ENCODE peak calls at places on chromosomes 2 and 18, in ten cellular contexts. T, Y, X, M, W, Q, U, O, Z and N are unnamed samples.

GRCh38 chr2:220499281-220499680 is 871.9 kb downstream of the SLC4A3 start:
- DNase-seq in T (no peak), Y (peak), X (no peak), M (no peak), W (peak), Q (peak), U (peak), O (no peak), Z (peak), N (peak)

GRCh38 chr2:144099746-144100438 is 420.0 kb downstream of the ZEB2 start:
- DNase-seq in T (no peak), Y (peak), X (no peak), M (no peak), W (peak), Q (peak), U (peak), O (no peak), Z (no peak), N (peak)

GRCh38 chr2:236601306-236602202 is 31.9 kb downstream of the ACKR3 start:
- DNase-seq in T (no peak), Y (no peak), X (no peak), M (no peak), W (no peak), Q (no peak), U (no peak), O (no peak), Z (no peak), N (no peak)

GRCh38 chr2:202494300-202494699 is 118.2 kb downstream of the BMPR2 start:
- DNase-seq in T (no peak), Y (peak), X (peak), M (no peak), W (peak), Q (peak), U (peak), O (peak), Z (no peak), N (peak)

GRCh38 chr2:200300650-200301314 is 5.7 kb upstream of the SPATS2L start:
- DNase-seq in T (no peak), Y (peak), X (no peak), M (no peak), W (peak), Q (peak), U (no peak), O (no peak), Z (no peak), N (peak)

GRCh38 chr2:105571445-105571987 is 172.7 kb upstream of the FHL2 start:
- DNase-seq in T (no peak), Y (no peak), X (no peak), M (no peak), W (no peak), Q (no peak), U (no peak), O (no peak), Z (no peak), N (no peak)

GRCh38 chr2:186891219-186891621 is 42.2 kb upstream of the ZSWIM2 start:
- DNase-seq in T (no peak), Y (peak), X (no peak), M (no peak), W (peak), Q (peak), U (no peak), O (no peak), Z (no peak), N (peak)

GRCh38 chr18:47901624-47902362 is 28.7 kb downstream of the SMAD2 start:
- DNase-seq in T (no peak), Y (no peak), X (no peak), M (no peak), W (no peak), Q (no peak), U (no peak), O (no peak), Z (no peak), N (no peak)

GRCh38 chr2:55311444-55311870 is 42.4 kb upstream of the MTIF2 start:
- DNase-seq in T (no peak), Y (peak), X (no peak), M (no peak), W (peak), Q (peak), U (no peak), O (no peak), Z (no peak), N (peak)

GRCh38 chr2:69936913-69937312 is 22.0 kb downstream of the MXD1 start:
- DNase-seq in T (no peak), Y (no peak), X (no peak), M (no peak), W (no peak), Q (no peak), U (no peak), O (no peak), Z (no peak), N (no peak)

GRCh38 chr18:76445275-76445674 is 49.8 kb downstream of the ZNF516 start:
- DNase-seq in T (no peak), Y (peak), X (no peak), M (peak), W (peak), Q (peak), U (no peak), O (no peak), Z (no peak), N (peak)

GRCh38 chr2:158015428-158016076 is 86.1 kb upstream of the UPP2 start:
- DNase-seq in T (no peak), Y (no peak), X (no peak), M (no peak), W (no peak), Q (no peak), U (no peak), O (no peak), Z (no peak), N (no peak)

GRCh38 chr2:218879881-218880748 is 537 bp upstream of the WNT10A start:
- DNase-seq in T (no peak), Y (no peak), X (peak), M (no peak), W (no peak), Q (no peak), U (no peak), O (no peak), Z (peak), N (no peak)

GRCh38 chr2:26396734-26397298 is 4.9 kb upstream of the DRC1 start:
- DNase-seq in T (no peak), Y (no peak), X (no peak), M (no peak), W (no peak), Q (no peak), U (no peak), O (no peak), Z (no peak), N (no peak)

GRCh38 chr2:217789003-217789735 is 213.6 kb downstream of the TNS1 start:
- DNase-seq in T (peak), Y (peak), X (peak), M (no peak), W (peak), Q (peak), U (peak), O (peak), Z (peak), N (peak)

GRCh38 chr18:70450658-70451253 is 161.9 kb downstream of the SOCS6 start:
- DNase-seq in T (no peak), Y (peak), X (no peak), M (no peak), W (no peak), Q (peak), U (peak), O (no peak), Z (no peak), N (peak)

GRCh38 chr18:9902832-9903231 is 11.0 kb upstream of the VAPA start:
- DNase-seq in T (no peak), Y (no peak), X (no peak), M (no peak), W (no peak), Q (peak), U (no peak), O (no peak), Z (peak), N (peak)

GRCh38 chr2:195648780-195649179 is 8.2 kb upstream of the SLC39A10 start:
- DNase-seq in T (no peak), Y (no peak), X (no peak), M (no peak), W (no peak), Q (no peak), U (no peak), O (no peak), Z (no peak), N (no peak)

GRCh38 chr18:389658-390357 is 110.7 kb downstream of the COLEC12 start:
- DNase-seq in T (no peak), Y (peak), X (no peak), M (no peak), W (no peak), Q (no peak), U (no peak), O (no peak), Z (peak), N (peak)

GRCh38 chr2:214232266-214232665 is 178.6 kb upstream of the VWC2L start:
- DNase-seq in T (no peak), Y (no peak), X (no peak), M (no peak), W (no peak), Q (no peak), U (no peak), O (no peak), Z (no peak), N (peak)

GRCh38 chr18:72444756-72445155 is 99.4 kb downstream of the CBLN2 start:
- DNase-seq in T (no peak), Y (no peak), X (no peak), M (no peak), W (no peak), Q (no peak), U (no peak), O (no peak), Z (peak), N (no peak)

GRCh38 chr2:230090978-230091377 is 22.3 kb upstream of the SLC16A14 start:
- DNase-seq in T (no peak), Y (no peak), X (no peak), M (no peak), W (no peak), Q (no peak), U (no peak), O (no peak), Z (no peak), N (no peak)

GRCh38 chr18:43589611-43590151 is 312.4 kb upstream of the SYT4 start:
- DNase-seq in T (no peak), Y (no peak), X (no peak), M (no peak), W (no peak), Q (no peak), U (no peak), O (no peak), Z (no peak), N (no peak)

GRCh38 chr18:77223653-77224052 is 26.0 kb upstream of the GALR1 start:
- DNase-seq in T (no peak), Y (peak), X (no peak), M (no peak), W (no peak), Q (peak), U (no peak), O (no peak), Z (no peak), N (peak)

GRCh38 chr2:207088276-207088675 is 77.5 kb downstream of the KLF7 start:
- DNase-seq in T (no peak), Y (no peak), X (no peak), M (no peak), W (no peak), Q (no peak), U (no peak), O (no peak), Z (no peak), N (no peak)

GRCh38 chr2:162123806-162124758 is 28.0 kb downstream of the GCG start:
- DNase-seq in T (no peak), Y (peak), X (no peak), M (no peak), W (no peak), Q (peak), U (peak), O (no peak), Z (no peak), N (peak)

GRCh38 chr2:233085839-233086150 is 25.7 kb downstream of the INPP5D start:
- DNase-seq in T (no peak), Y (no peak), X (no peak), M (no peak), W (no peak), Q (no peak), U (no peak), O (no peak), Z (no peak), N (no peak)
- H3K4me3 ChIP-seq in T (no peak), Y (no peak), X (no peak), M (no peak), W (no peak), Q (no peak), U (no peak), O (no peak), Z (no peak), N (no peak)

GRCh38 chr2:168217920-168218319 is 29.5 kb downstream of the STK39 start:
- DNase-seq in T (no peak), Y (no peak), X (no peak), M (no peak), W (no peak), Q (no peak), U (no peak), O (no peak), Z (no peak), N (no peak)

GRCh38 chr2:168224346-168224745 is 23.0 kb downstream of the STK39 start:
- DNase-seq in T (no peak), Y (no peak), X (no peak), M (no peak), W (no peak), Q (no peak), U (no peak), O (no peak), Z (no peak), N (no peak)

GRCh38 chr2:168222095-168222494 is 25.3 kb downstream of the STK39 start:
- DNase-seq in T (no peak), Y (no peak), X (no peak), M (no peak), W (no peak), Q (no peak), U (peak), O (no peak), Z (no peak), N (no peak)

GRCh38 chr2:168216351-168217005 is 30.9 kb downstream of the STK39 start:
- DNase-seq in T (no peak), Y (peak), X (peak), M (no peak), W (no peak), Q (peak), U (no peak), O (no peak), Z (no peak), N (no peak)

DNA sequence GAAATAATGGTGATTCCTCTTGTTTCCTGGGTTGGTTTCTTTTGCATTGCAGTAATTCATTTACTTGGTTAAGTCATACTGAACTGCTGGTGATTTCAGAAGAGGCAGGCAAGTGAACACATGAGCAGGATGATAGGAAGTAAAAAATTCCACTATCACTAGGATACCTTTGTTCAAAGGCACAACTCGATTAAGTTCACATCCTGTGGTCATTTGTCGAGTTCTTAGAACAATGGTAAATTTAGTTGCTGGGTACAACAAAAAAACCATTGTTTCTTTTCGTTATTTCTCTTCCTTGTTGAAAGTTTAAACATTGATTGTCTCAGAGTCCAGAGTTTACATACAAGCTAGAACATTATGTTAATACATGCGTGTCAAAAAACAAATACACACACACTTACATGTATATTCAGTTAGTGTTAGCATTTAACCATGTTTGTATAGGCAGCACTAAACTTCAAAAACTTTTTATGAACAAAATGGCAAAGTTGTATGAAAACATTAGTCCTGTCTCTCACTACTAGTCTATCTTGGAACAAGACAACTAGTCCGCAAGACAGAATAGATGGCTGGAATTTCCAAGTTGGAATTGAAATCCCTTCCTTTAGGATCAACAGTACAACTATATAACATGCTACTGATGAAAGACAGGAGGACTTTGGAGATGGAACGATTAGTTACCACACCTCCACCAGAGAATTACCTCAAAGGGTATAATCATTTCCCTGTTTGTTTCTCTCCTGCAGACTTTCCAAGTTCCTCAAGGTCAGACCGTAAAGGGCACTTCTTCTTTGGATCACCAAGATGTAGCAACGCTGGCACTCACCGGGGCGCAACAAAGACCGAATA is 26.2 kb downstream of the STK39 start:
- DNase-seq in T (no peak), Y (peak), X (no peak), M (no peak), W (no peak), Q (peak), U (no peak), O (no peak), Z (no peak), N (no peak)
- TF ChIP-seq CTCF in T (no peak), Y (no peak), X (no peak), M (no peak), W (no peak), Q (no peak), U (no peak), O (no peak), Z (no peak), N (no peak)

GRCh38 chr2:233698740-233699139 is 6.0 kb downstream of the UGT1A6 start:
- DNase-seq in T (no peak), Y (no peak), X (no peak), M (no peak), W (no peak), Q (no peak), U (no peak), O (no peak), Z (no peak), N (no peak)
- H3K4me3 ChIP-seq in T (no peak), Y (no peak), X (no peak), M (no peak), W (no peak), Q (no peak), U (no peak), O (no peak), Z (no peak), N (no peak)

GRCh38 chr2:134351899-134352298 is 98.0 kb downstream of the MGAT5 start:
- DNase-seq in T (no peak), Y (no peak), X (no peak), M (no peak), W (no peak), Q (no peak), U (no peak), O (no peak), Z (no peak), N (no peak)
- TF ChIP-seq CTCF in T (no peak), Y (no peak), X (no peak), M (no peak), W (no peak), Q (no peak), U (no peak), O (no peak), Z (peak), N (no peak)

DNA sequence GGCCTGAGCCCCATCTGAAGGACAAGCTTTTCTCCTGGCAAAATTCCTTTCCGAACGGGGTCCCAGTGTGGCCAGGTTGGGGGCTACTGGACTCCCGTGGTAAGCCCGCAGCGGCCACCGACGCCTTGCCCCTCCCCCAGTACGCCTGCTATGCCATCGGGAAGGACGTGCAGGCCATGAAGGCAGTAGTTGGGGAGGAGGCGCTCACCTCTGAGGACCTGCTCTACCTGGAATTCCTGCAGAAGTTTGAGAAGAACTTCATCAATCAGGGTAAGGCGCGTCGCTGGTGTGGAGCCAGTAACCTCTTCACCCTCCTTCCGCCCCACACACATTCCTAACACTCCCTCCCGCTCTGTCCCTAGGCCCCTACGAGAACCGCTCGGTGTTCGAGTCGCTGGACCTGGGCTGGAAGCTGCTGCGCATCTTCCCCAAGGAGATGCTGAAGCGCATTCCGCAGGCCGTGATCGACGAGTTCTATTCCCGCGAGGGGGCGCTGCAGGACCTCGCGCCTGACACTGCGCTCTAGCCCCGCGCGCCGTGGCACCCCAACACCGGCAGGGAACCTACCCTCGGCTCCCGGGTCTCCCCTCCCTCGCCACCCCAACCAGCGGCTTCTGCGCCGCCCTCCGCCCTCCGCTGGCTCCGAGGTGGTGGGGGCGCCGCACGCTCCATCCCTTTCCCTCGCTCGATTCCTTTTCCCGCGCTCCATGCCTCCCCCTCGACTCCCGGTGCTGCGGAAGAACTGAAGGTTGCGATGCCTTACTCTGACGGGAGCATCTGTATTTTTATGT is 13.6 kb upstream of the ANKRD53 start:
- DNase-seq in T (peak), Y (peak), X (peak), M (no peak), W (no peak), Q (peak), U (peak), O (peak), Z (peak), N (peak)
- H3K4me3 ChIP-seq in T (peak), Y (peak), X (peak), M (peak), W (peak), Q (peak), U (peak), O (peak), Z (no peak), N (peak)

GRCh38 chr18:22166070-22166972 is 3.1 kb upstream of the GATA6 start:
- DNase-seq in T (peak), Y (no peak), X (peak), M (no peak), W (no peak), Q (peak), U (peak), O (no peak), Z (peak), N (peak)

GRCh38 chr18:22165603-22166069 is 3.8 kb upstream of the GATA6 start:
- DNase-seq in T (no peak), Y (no peak), X (no peak), M (no peak), W (no peak), Q (no peak), U (peak), O (no peak), Z (peak), N (peak)

GRCh38 chr18:22168360-22168921 is 948 bp upstream of the GATA6 start:
- DNase-seq in T (no peak), Y (no peak), X (peak), M (no peak), W (no peak), Q (peak), U (peak), O (no peak), Z (peak), N (peak)

GRCh38 chr18:22167471-22168151 is 1.8 kb upstream of the GATA6 start:
- DNase-seq in T (no peak), Y (no peak), X (peak), M (no peak), W (no peak), Q (peak), U (peak), O (no peak), Z (peak), N (peak)

DNA sequence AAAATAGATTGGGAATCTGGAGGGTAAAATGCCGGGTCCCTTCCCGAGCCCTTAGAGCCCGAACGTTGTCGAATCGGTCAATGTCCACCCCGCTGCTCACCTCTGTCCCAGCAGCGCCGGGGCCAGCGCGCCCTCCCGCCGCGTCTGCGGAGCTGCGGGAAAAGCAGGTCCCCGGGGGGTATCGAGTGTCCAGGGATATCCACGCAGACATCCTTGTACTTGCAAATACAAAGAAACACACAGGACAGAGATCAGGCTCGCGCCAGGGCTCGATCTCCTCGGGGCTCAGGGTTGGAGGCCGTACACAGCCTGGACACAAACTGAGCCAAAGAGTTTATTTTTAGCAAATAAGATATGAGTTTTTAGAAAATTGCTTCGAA is 2.3 kb upstream of the GATA6 start:
- DNase-seq in T (no peak), Y (no peak), X (no peak), M (no peak), W (no peak), Q (no peak), U (no peak), O (no peak), Z (peak), N (no peak)
- TF ChIP-seq CTCF in T (no peak), Y (no peak), X (no peak), M (no peak), W (no peak), Q (no peak), U (no peak), O (no peak), Z (no peak), N (no peak)

GRCh38 chr2:215931256-215931903 is 82.0 kb downstream of the MREG start:
- DNase-seq in T (peak), Y (peak), X (peak), M (no peak), W (peak), Q (peak), U (peak), O (peak), Z (peak), N (peak)
- H3K4me3 ChIP-seq in T (no peak), Y (no peak), X (no peak), M (no peak), W (no peak), Q (no peak), U (no peak), O (no peak), Z (no peak), N (no peak)